ENCODE peak calls at places on chromosomes 13 and 19, in seven cellular contexts. M is cardiac muscle cell; X is gastrocnemius medialis; Z is Peyer's patch; G is Karpas-422; Y is naive thymus-derived CD4-positive, alpha-beta T cell; N is RWPE2. R is an unnamed sample.

GRCh38 chr13:110498765-110499164 is 62.8 kb downstream of the RAB20 start:
- DNase-seq in M (no peak), X (no peak), Z (no peak), G (no peak), Y (no peak), N (no peak), R (no peak)

GRCh38 chr13:26558074-26558805 is 757 bp downstream of the WASF3 start:
- DNase-seq in M (peak; percentile 37), X (no peak), Z (no peak), G (no peak), Y (no peak), N (no peak), R (peak; percentile 56)

GRCh38 chr13:78247362-78247761 is 328.7 kb upstream of the EDNRB start:
- DNase-seq in M (no peak), X (no peak), Z (no peak), G (no peak), Y (no peak), N (no peak), R (no peak)

GRCh38 chr13:78732445-78733017 is 73.6 kb upstream of the OBI1 start:
- DNase-seq in M (no peak), X (no peak), Z (no peak), G (no peak), Y (no peak), N (no peak), R (no peak)

GRCh38 chr13:46321494-46322225 is 65.4 kb downstream of the RUBCNL start:
- DNase-seq in M (peak; percentile 76), X (no peak), Z (peak; percentile 85), G (peak; percentile 83), Y (peak; percentile 65), N (no peak), R (peak; percentile 62)

GRCh38 chr19:45468159-45468651 is 409 bp downstream of the FOSB start:
- DNase-seq in M (peak; percentile 44), X (no peak), Z (peak; percentile 69), G (peak; percentile 80), Y (peak; percentile 64), N (no peak), R (peak; percentile 64)

GRCh38 chr13:37944476-37945442 is 75.2 kb upstream of the TRPC4 start:
- DNase-seq in M (no peak), X (no peak), Z (no peak), G (no peak), Y (no peak), N (no peak), R (no peak)

GRCh38 chr13:78680611-78681010 is 21.7 kb upstream of the OBI1 start:
- DNase-seq in M (no peak), X (no peak), Z (no peak), G (no peak), Y (no peak), N (no peak), R (no peak)

GRCh38 chr13:52695856-52696255 is 43.2 kb downstream of the SUGT1 start:
- DNase-seq in M (no peak), X (no peak), Z (no peak), G (no peak), Y (no peak), N (no peak), R (no peak)

GRCh38 chr13:64154514-64154913 is 2738.9 kb upstream of the PCDH20 start:
- DNase-seq in M (no peak), X (no peak), Z (no peak), G (no peak), Y (no peak), N (no peak), R (no peak)

GRCh38 chr13:101624210-101624922 is 171.9 kb downstream of the ITGBL1 start:
- DNase-seq in M (no peak), X (no peak), Z (no peak), G (no peak), Y (no peak), N (no peak), R (no peak)

GRCh38 chr13:33174980-33175379 is 110.6 kb downstream of the STARD13 start:
- DNase-seq in M (no peak), X (no peak), Z (no peak), G (no peak), Y (no peak), N (no peak), R (no peak)

GRCh38 chr13:26760835-26761582 is 423 bp upstream of the GPR12 start:
- DNase-seq in M (no peak), X (no peak), Z (no peak), G (no peak), Y (no peak), N (no peak), R (no peak)

GRCh38 chr13:24406524-24406923 is 97.1 kb downstream of the C1QTNF9 start:
- DNase-seq in M (no peak), X (no peak), Z (no peak), G (no peak), Y (no peak), N (no peak), R (no peak)

GRCh38 chr19:39263912-39264305 is 4.3 kb upstream of the IFNL2 start:
- DNase-seq in M (no peak), X (no peak), Z (peak; percentile 41), G (no peak), Y (no peak), N (no peak), R (no peak)

GRCh38 chr13:45257638-45258338 is 56.9 kb upstream of the KCTD4 start:
- DNase-seq in M (no peak), X (no peak), Z (no peak), G (no peak), Y (no peak), N (no peak), R (no peak)

GRCh38 chr13:36131215-36131930 is at the start of gene DCLK1:
- DNase-seq in M (peak; percentile 63), X (peak; percentile 61), Z (no peak), G (no peak), Y (no peak), N (peak; percentile 39), R (peak; percentile 76)

GRCh38 chr19:55196803-55197202 is 12.5 kb downstream of the PTPRH start:
- DNase-seq in M (no peak), X (no peak), Z (no peak), G (peak; percentile 71), Y (no peak), N (no peak), R (no peak)

GRCh38 chr13:28347456-28348371 is 147.2 kb downstream of the FLT1 start:
- DNase-seq in M (no peak), X (no peak), Z (no peak), G (no peak), Y (no peak), N (no peak), R (no peak)

GRCh38 chr13:57569981-57570380 is 61.6 kb upstream of the PCDH17 start:
- DNase-seq in M (no peak), X (no peak), Z (no peak), G (no peak), Y (no peak), N (no peak), R (no peak)

GRCh38 chr13:30520571-30520970 is 54.8 kb upstream of the HMGB1 start:
- DNase-seq in M (no peak), X (no peak), Z (no peak), G (no peak), Y (no peak), N (no peak), R (no peak)

GRCh38 chr13:26653310-26653709 is 95.8 kb downstream of the WASF3 start:
- DNase-seq in M (no peak), X (no peak), Z (no peak), G (no peak), Y (no peak), N (no peak), R (no peak)

GRCh38 chr13:85709721-85710120 is 89.5 kb downstream of the SLITRK6 start:
- DNase-seq in M (no peak), X (no peak), Z (no peak), G (no peak), Y (no peak), N (no peak), R (no peak)

GRCh38 chr13:97257228-97257755 is 35.2 kb downstream of the MBNL2 start:
- DNase-seq in M (no peak), X (no peak), Z (no peak), G (no peak), Y (no peak), N (no peak), R (no peak)

GRCh38 chr19:36257512-36257876 is 42.6 kb downstream of the ZNF146 start:
- DNase-seq in M (no peak), X (no peak), Z (no peak), G (no peak), Y (no peak), N (no peak), R (peak; percentile 39)

GRCh38 chr13:108549989-108550388 is 79.4 kb upstream of the MYO16 start:
- DNase-seq in M (no peak), X (no peak), Z (no peak), G (no peak), Y (no peak), N (no peak), R (no peak)

GRCh38 chr19:40465781-40466218 is 255 bp upstream of the BLVRB start:
- DNase-seq in M (peak; percentile 99), X (peak; percentile 100), Z (peak; percentile 100), G (peak; percentile 99), Y (peak; percentile 99), N (peak; percentile 97), R (peak; percentile 100)
- H3K4me3 ChIP-seq in M (peak overlapping the region; percentile 53), X (peak overlapping the region; percentile 90), Z (peak overlapping the region; percentile 81), G (peak overlapping the region; percentile 69), Y (peak overlapping the region; percentile 44), N (peak overlapping the region; percentile 54), R (peak overlapping the region; percentile 85)

GRCh38 chr19:35084078-35084762 is 31.4 kb upstream of the FXYD3 start:
- DNase-seq in M (no peak), X (no peak), Z (no peak), G (no peak), Y (no peak), N (no peak), R (no peak)
- H3K27ac ChIP-seq in M (no peak overlapping the region), X (no peak overlapping the region), Z (peak overlapping the region; percentile 4), G (peak overlapping the region; percentile 98), Y (no peak overlapping the region), N (no peak overlapping the region), R (no peak overlapping the region)

GRCh38 chr13:92989301-92989700 is 237.3 kb upstream of the GPC6 start:
- DNase-seq in M (no peak), X (no peak), Z (no peak), G (no peak), Y (no peak), N (no peak), R (no peak)
- H3K4me1 ChIP-seq in M (no peaks in the 10 kb centered on the region), X (no peaks in the 10 kb centered on the region), Z (no peaks in the 10 kb centered on the region), G (no peaks in the 10 kb centered on the region), Y (no peaks in the 10 kb centered on the region), N (peaks cover 9% of the 10 kb centered on the region), R (no peaks in the 10 kb centered on the region)

GRCh38 chr19:50873056-50873455 is at the start of gene KLK2:
- DNase-seq in M (no peak), X (no peak), Z (no peak), G (no peak), Y (no peak), N (no peak), R (no peak)

GRCh38 chr19:50870417-50871089 is 2.7 kb upstream of the KLK2 start:
- DNase-seq in M (no peak), X (no peak), Z (no peak), G (no peak), Y (no peak), N (no peak), R (no peak)

GRCh38 chr19:50874185-50874584 is 946 bp downstream of the KLK2 start:
- DNase-seq in M (no peak), X (no peak), Z (no peak), G (no peak), Y (no peak), N (no peak), R (no peak)

DNA sequence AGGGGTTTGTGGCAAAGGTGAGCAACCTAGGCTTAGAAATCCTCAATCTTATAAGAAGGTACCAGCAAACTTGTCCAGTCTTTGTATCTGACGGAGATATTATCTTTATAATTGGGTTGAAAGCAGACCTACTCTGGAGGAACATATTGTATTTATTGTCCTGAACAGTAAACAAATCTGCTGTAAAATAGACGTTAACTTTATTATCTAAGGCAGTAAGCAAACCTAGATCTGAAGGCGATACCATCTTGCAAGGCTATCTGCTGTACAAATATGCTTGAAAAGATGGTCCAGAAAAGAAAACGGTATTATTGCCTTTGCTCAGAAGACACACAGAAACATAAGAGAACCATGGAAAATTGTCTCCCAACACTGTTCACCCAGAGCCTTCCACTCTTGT is 3.8 kb upstream of the KLK2 start:
- DNase-seq in M (no peak), X (no peak), Z (no peak), G (no peak), Y (no peak), N (no peak), R (no peak)
- H3K4me3 ChIP-seq in M (no peak overlapping the region), X (no peak overlapping the region), Z (no peak overlapping the region), G (no peak overlapping the region), Y (no peak overlapping the region), N (no peak overlapping the region), R (no peak overlapping the region)

R was measured in psoas muscle.